ENCODE peak calls at places on chromosomes 16 and 17, in ten cellular contexts. B is RWPE1, D is lung, S is Peyer's patch, Z is AG10803, U is AG04450, M is cardiac fibroblast, X is suprapubic skin, R is glutamatergic neuron, F is psoas muscle. H is an unnamed sample.

GRCh38 chr17:18974407-18975149 is 22.6 kb downstream of the SLC5A10 start:
- DNase-seq in B (peak), D (no peak), S (no peak), Z (no peak), U (no peak), M (no peak), X (no peak), R (no peak), F (no peak), H (no peak)

GRCh38 chr17:1461193-1461944 is 5.3 kb upstream of the CRK start:
- DNase-seq in B (no peak), D (no peak), S (no peak), Z (peak), U (no peak), M (no peak), X (no peak), R (no peak), F (no peak), H (no peak)

GRCh38 chr17:43961954-43962353 is 8.2 kb upstream of the PYY start:
- DNase-seq in B (no peak), D (no peak), S (no peak), Z (no peak), U (no peak), M (no peak), X (no peak), R (no peak), F (no peak), H (no peak)

GRCh38 chr16:84675423-84675822 is 24.4 kb upstream of the USP10 start:
- DNase-seq in B (no peak), D (no peak), S (no peak), Z (no peak), U (no peak), M (no peak), X (no peak), R (no peak), F (no peak), H (no peak)

GRCh38 chr17:33267881-33268548 is 25.1 kb downstream of the ASIC2 start:
- DNase-seq in B (no peak), D (no peak), S (no peak), Z (no peak), U (no peak), M (no peak), X (no peak), R (no peak), F (no peak), H (no peak)

GRCh38 chr16:13906426-13907089 is 13.4 kb upstream of the ERCC4 start:
- DNase-seq in B (no peak), D (no peak), S (no peak), Z (no peak), U (no peak), M (no peak), X (no peak), R (no peak), F (no peak), H (no peak)

GRCh38 chr16:31243734-31244670 is 15.8 kb upstream of the ITGAM start:
- DNase-seq in B (no peak), D (no peak), S (no peak), Z (no peak), U (no peak), M (no peak), X (no peak), R (no peak), F (no peak), H (no peak)

GRCh38 chr17:40854175-40854814 is 12.7 kb downstream of the KRT12 start:
- DNase-seq in B (peak), D (no peak), S (no peak), Z (peak), U (peak), M (peak), X (no peak), R (no peak), F (no peak), H (no peak)

GRCh38 chr16:74742051-74742481 is 32.6 kb downstream of the FA2H start:
- DNase-seq in B (no peak), D (no peak), S (peak), Z (peak), U (no peak), M (peak), X (no peak), R (no peak), F (no peak), H (no peak)

GRCh38 chr17:74133726-74134125 is 69.8 kb upstream of the RPL38 start:
- DNase-seq in B (no peak), D (no peak), S (no peak), Z (no peak), U (no peak), M (no peak), X (no peak), R (no peak), F (no peak), H (no peak)

GRCh38 chr17:81911969-81912368 is 770 bp upstream of the PCYT2 start:
- DNase-seq in B (no peak), D (no peak), S (no peak), Z (no peak), U (no peak), M (no peak), X (no peak), R (no peak), F (no peak), H (no peak)
- TF ChIP-seq CTCF in B (no peak), D (no peak), S (no peak), Z (no peak), U (no peak), M (no peak), X (no peak), R (no peak), F (no peak), H (no peak)

GRCh38 chr17:78840780-78841611 is at the start of gene USP36:
- DNase-seq in B (peak), D (peak), S (peak), Z (peak), U (peak), M (peak), X (peak), R (peak), F (peak), H (peak)
- TF ChIP-seq CTCF in B (no peak), D (peak), S (peak), Z (no peak), U (no peak), M (no peak), X (no peak), R (no peak), F (peak), H (peak)

GRCh38 chr17:39402890-39403605 is 1.6 kb upstream of the FBXL20 start:
- DNase-seq in B (no peak), D (no peak), S (no peak), Z (no peak), U (no peak), M (no peak), X (no peak), R (no peak), F (no peak), H (peak)

GRCh38 chr17:39404542-39405378 is 3.3 kb upstream of the FBXL20 start:
- DNase-seq in B (peak), D (no peak), S (no peak), Z (peak), U (peak), M (peak), X (no peak), R (no peak), F (no peak), H (no peak)

GRCh38 chr17:39400547-39401411 is 647 bp downstream of the FBXL20 start:
- DNase-seq in B (peak), D (no peak), S (no peak), Z (peak), U (no peak), M (peak), X (peak), R (peak), F (peak), H (peak)

GRCh38 chr17:39401412-39402278 is at the start of gene FBXL20:
- DNase-seq in B (peak), D (peak), S (peak), Z (peak), U (peak), M (peak), X (peak), R (peak), F (peak), H (peak)

DNA sequence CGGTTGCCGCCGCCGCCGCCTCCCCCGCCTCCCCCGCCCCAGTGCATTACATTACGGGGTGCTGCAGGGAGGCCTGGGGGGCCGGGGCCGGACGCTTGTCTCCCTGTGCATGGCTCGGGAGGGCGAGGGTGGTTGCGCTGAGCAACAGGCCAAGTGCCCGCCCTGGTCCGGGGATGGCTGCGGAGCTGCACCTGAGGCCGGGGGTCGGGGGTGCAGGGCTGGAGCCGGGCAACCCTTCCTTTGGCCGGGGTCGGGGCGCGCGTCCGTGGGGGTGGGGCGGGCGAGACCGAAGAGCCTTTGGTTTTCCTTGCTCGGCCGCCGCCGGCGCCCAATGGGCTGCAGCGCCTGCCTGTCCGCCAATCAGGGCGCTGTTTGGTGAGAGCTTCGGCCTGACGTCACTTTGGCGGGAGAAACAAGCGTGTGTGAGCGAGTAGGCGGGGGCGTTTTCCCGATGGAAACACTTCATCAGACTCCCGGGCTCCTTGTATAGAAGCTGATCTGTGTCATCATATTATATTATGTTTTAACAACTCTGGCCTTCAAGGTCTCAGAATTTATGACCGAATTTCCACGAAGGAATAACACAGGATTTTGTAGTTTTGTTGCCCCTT is 958 bp upstream of the FBXL20 start:
- DNase-seq in B (peak), D (peak), S (peak), Z (peak), U (peak), M (peak), X (peak), R (peak), F (peak), H (peak)
- TF ChIP-seq CTCF in B (no peak), D (no peak), S (no peak), Z (no peak), U (no peak), M (no peak), X (no peak), R (no peak), F (no peak), H (no peak)

GRCh38 chr16:527015-527903 is at the start of gene CAPN15:
- DNase-seq in B (peak), D (peak), S (peak), Z (peak), U (peak), M (peak), X (peak), R (peak), F (peak), H (peak)
- TF ChIP-seq CTCF in B (no peak), D (no peak), S (peak), Z (no peak), U (peak), M (peak), X (peak), R (peak), F (no peak), H (peak)

GRCh38 chr17:81034779-81035388 is at the start of gene BAIAP2:
- DNase-seq in B (peak), D (peak), S (peak), Z (peak), U (peak), M (peak), X (peak), R (peak), F (peak), H (peak)
- TF ChIP-seq CTCF in B (no peak), D (no peak), S (no peak), Z (no peak), U (no peak), M (no peak), X (no peak), R (no peak), F (no peak), H (peak)

DNA sequence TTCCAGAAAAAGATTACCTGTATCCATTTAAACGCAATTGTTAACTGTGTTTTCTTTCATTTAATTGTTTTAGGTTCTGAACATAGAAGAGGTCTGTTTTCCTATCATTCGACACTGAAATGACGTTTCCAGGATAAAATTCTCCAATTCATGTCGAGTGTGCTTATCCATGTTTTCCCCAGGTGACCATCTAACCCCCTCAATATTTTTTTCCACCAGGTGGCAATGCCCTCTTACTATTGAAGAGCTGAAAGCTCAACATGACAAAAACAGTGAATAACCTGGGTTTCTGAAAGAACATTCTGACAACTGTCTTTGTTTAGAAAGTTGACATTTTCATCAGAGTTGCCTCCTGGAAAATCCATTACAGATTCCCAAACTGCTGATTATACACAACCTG is 948.7 kb downstream of the KCNJ2 start:
- DNase-seq in B (peak), D (no peak), S (no peak), Z (no peak), U (no peak), M (no peak), X (no peak), R (no peak), F (no peak), H (no peak)
- TF ChIP-seq CTCF in B (peak), D (no peak), S (peak), Z (peak), U (peak), M (no peak), X (no peak), R (no peak), F (peak), H (peak)

DNA sequence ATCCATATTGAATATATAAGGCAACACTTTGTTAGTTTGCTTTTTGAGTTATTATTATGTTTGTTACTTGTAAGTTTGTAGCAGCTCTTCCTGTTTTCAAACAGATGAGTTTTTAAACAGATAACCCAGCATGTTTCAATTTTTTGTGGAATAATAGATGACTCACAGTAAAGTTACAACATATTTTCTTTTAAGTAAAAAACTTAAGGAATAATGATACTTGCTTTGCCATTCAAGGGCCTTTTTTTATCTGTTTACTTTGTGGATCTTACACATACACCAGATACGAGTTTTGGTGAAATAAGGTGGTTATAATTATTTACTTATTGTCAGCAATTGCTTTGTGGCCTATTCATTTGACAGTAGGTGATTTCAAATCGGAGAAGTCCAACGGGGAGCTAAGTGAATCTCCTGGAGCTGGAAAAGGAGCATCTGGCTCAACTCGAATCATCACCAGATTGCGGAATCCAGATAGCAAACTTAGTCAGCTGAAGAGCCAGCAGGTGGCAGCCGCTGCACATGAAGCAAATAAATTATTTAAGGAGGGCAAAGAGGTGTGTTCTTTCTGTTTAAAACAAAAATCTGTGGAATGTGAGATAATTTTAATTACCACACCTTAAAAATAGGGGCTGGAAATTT is 66.3 kb downstream of the BPTF start:
- DNase-seq in B (peak), D (no peak), S (no peak), Z (peak), U (peak), M (peak), X (no peak), R (peak), F (no peak), H (no peak)
- TF ChIP-seq CTCF in B (peak), D (no peak), S (peak), Z (peak), U (peak), M (peak), X (no peak), R (no peak), F (no peak), H (no peak)

GRCh38 chr17:64281962-64282752 is 19.1 kb upstream of the TEX2 start:
- DNase-seq in B (peak), D (peak), S (no peak), Z (peak), U (peak), M (peak), X (peak), R (peak), F (peak), H (peak)
- TF ChIP-seq CTCF in B (peak), D (peak), S (peak), Z (peak), U (peak), M (peak), X (peak), R (peak), F (peak), H (peak)

H was measured in heart right ventricle.